ENCODE peak calls at places on chromosomes 16 and 17, in six cellular contexts. One of them, this sample, is unnamed.

GRCh38 chr16:27786221-27786848 is 236.4 kb downstream of the KATNIP start:
- DNase-seq in fibroblast of pulmonary artery: no peak
- DNase-seq in hepatic stellate cell: no peak
- DNase-seq in activated CD4-positive, alpha-beta T cell treated with anti-CD3 and anti-CD28 coated beads, Interleukin-2, amount 10 ng/mL, durations not matched to agents 7 days and 5 days: no peak
- DNase-seq in H9: no peak
- DNase-seq in M059J: no peak
- DNase-seq in this sample: no peak

GRCh38 chr17:78883533-78884131 is 19.4 kb downstream of the CEP295NL start:
- DNase-seq in hepatic stellate cell: peak; percentile 98
- DNase-seq in activated CD4-positive, alpha-beta T cell treated with anti-CD3 and anti-CD28 coated beads, Interleukin-2, amount 10 ng/mL, durations not matched to agents 7 days and 5 days: no peak
- DNase-seq in M059J: peak; percentile 96
- DNase-seq in fibroblast of pulmonary artery: peak; percentile 98
- DNase-seq in H9: peak; percentile 85
- DNase-seq in this sample: peak; percentile 98

GRCh38 chr17:61483778-61484116 is 31.5 kb downstream of the TBX4 start:
- DNase-seq in hepatic stellate cell: no peak
- DNase-seq in H9: no peak
- DNase-seq in M059J: no peak
- DNase-seq in fibroblast of pulmonary artery: no peak
- DNase-seq in activated CD4-positive, alpha-beta T cell treated with anti-CD3 and anti-CD28 coated beads, Interleukin-2, amount 10 ng/mL, durations not matched to agents 7 days and 5 days: no peak
- DNase-seq in this sample: no peak

GRCh38 chr17:75390982-75391381 is 14.5 kb downstream of the GRB2 start:
- DNase-seq in M059J: no peak
- DNase-seq in fibroblast of pulmonary artery: peak; percentile 18
- DNase-seq in activated CD4-positive, alpha-beta T cell treated with anti-CD3 and anti-CD28 coated beads, Interleukin-2, amount 10 ng/mL, durations not matched to agents 7 days and 5 days: no peak
- DNase-seq in hepatic stellate cell: no peak
- DNase-seq in H9: no peak
- DNase-seq in this sample: no peak

GRCh38 chr17:43935926-43936261 is 6.4 kb downstream of the PPY start:
- DNase-seq in hepatic stellate cell: no peak
- DNase-seq in H9: no peak
- DNase-seq in activated CD4-positive, alpha-beta T cell treated with anti-CD3 and anti-CD28 coated beads, Interleukin-2, amount 10 ng/mL, durations not matched to agents 7 days and 5 days: no peak
- DNase-seq in fibroblast of pulmonary artery: no peak
- DNase-seq in M059J: no peak
- DNase-seq in this sample: no peak

GRCh38 chr17:79984045-79984840 is 51.4 kb downstream of the TBC1D16 start:
- DNase-seq in fibroblast of pulmonary artery: no peak
- DNase-seq in M059J: no peak
- DNase-seq in hepatic stellate cell: no peak
- DNase-seq in activated CD4-positive, alpha-beta T cell treated with anti-CD3 and anti-CD28 coated beads, Interleukin-2, amount 10 ng/mL, durations not matched to agents 7 days and 5 days: no peak
- DNase-seq in H9: no peak
- DNase-seq in this sample: no peak

GRCh38 chr17:18377437-18378204 is at the start of gene EVPLL:
- DNase-seq in hepatic stellate cell: no peak
- DNase-seq in M059J: peak; percentile 62
- DNase-seq in activated CD4-positive, alpha-beta T cell treated with anti-CD3 and anti-CD28 coated beads, Interleukin-2, amount 10 ng/mL, durations not matched to agents 7 days and 5 days: no peak
- DNase-seq in H9: peak; percentile 36
- DNase-seq in fibroblast of pulmonary artery: no peak
- DNase-seq in this sample: no peak

GRCh38 chr17:77106874-77107358 is 33.9 kb upstream of the SEC14L1 start:
- DNase-seq in fibroblast of pulmonary artery: no peak
- DNase-seq in M059J: no peak
- DNase-seq in hepatic stellate cell: no peak
- DNase-seq in H9: peak; percentile 56
- DNase-seq in activated CD4-positive, alpha-beta T cell treated with anti-CD3 and anti-CD28 coated beads, Interleukin-2, amount 10 ng/mL, durations not matched to agents 7 days and 5 days: no peak
- DNase-seq in this sample: no peak

GRCh38 chr16:27639588-27640276 is 89.8 kb downstream of the KATNIP start:
- DNase-seq in hepatic stellate cell: peak; percentile 72
- DNase-seq in activated CD4-positive, alpha-beta T cell treated with anti-CD3 and anti-CD28 coated beads, Interleukin-2, amount 10 ng/mL, durations not matched to agents 7 days and 5 days: peak; percentile 38
- DNase-seq in M059J: peak; percentile 40
- DNase-seq in fibroblast of pulmonary artery: peak; percentile 73
- DNase-seq in H9: peak; percentile 53
- DNase-seq in this sample: peak; percentile 57

GRCh38 chr17:4407851-4408250 is 25.9 kb upstream of the SPNS3 start:
- DNase-seq in fibroblast of pulmonary artery: peak; percentile 18
- DNase-seq in H9: no peak
- DNase-seq in hepatic stellate cell: no peak
- DNase-seq in activated CD4-positive, alpha-beta T cell treated with anti-CD3 and anti-CD28 coated beads, Interleukin-2, amount 10 ng/mL, durations not matched to agents 7 days and 5 days: no peak
- DNase-seq in M059J: peak; percentile 68
- DNase-seq in this sample: peak; percentile 12

GRCh38 chr17:7021993-7022778 is 664 bp upstream of the BCL6B start:
- DNase-seq in H9: peak; percentile 92
- DNase-seq in activated CD4-positive, alpha-beta T cell treated with anti-CD3 and anti-CD28 coated beads, Interleukin-2, amount 10 ng/mL, durations not matched to agents 7 days and 5 days: peak; percentile 75
- DNase-seq in hepatic stellate cell: peak; percentile 92
- DNase-seq in M059J: peak; percentile 60
- DNase-seq in fibroblast of pulmonary artery: peak; percentile 70
- DNase-seq in this sample: peak; percentile 68

GRCh38 chr17:83194761-83195329 is 115.4 kb downstream of the METRNL start:
- DNase-seq in fibroblast of pulmonary artery: no peak
- DNase-seq in M059J: peak; percentile 89
- DNase-seq in hepatic stellate cell: no peak
- DNase-seq in activated CD4-positive, alpha-beta T cell treated with anti-CD3 and anti-CD28 coated beads, Interleukin-2, amount 10 ng/mL, durations not matched to agents 7 days and 5 days: peak; percentile 5
- DNase-seq in H9: no peak
- DNase-seq in this sample: no peak

GRCh38 chr17:39668141-39668924 is at the start of gene PNMT:
- DNase-seq in activated CD4-positive, alpha-beta T cell treated with anti-CD3 and anti-CD28 coated beads, Interleukin-2, amount 10 ng/mL, durations not matched to agents 7 days and 5 days: peak; percentile 72
- DNase-seq in fibroblast of pulmonary artery: peak; percentile 61
- DNase-seq in H9: peak; percentile 81
- DNase-seq in hepatic stellate cell: peak; percentile 68
- DNase-seq in M059J: peak; percentile 44
- DNase-seq in this sample: peak; percentile 62

GRCh38 chr16:55622930-55623561 is 32.7 kb upstream of the SLC6A2 start:
- DNase-seq in activated CD4-positive, alpha-beta T cell treated with anti-CD3 and anti-CD28 coated beads, Interleukin-2, amount 10 ng/mL, durations not matched to agents 7 days and 5 days: no peak
- DNase-seq in fibroblast of pulmonary artery: no peak
- DNase-seq in M059J: peak; percentile 83
- DNase-seq in hepatic stellate cell: no peak
- DNase-seq in H9: peak; percentile 84
- DNase-seq in this sample: peak; percentile 14

GRCh38 chr17:38879878-38880727 is 10.2 kb downstream of the LASP1 start:
- DNase-seq in activated CD4-positive, alpha-beta T cell treated with anti-CD3 and anti-CD28 coated beads, Interleukin-2, amount 10 ng/mL, durations not matched to agents 7 days and 5 days: peak; percentile 43
- DNase-seq in hepatic stellate cell: peak; percentile 93
- DNase-seq in fibroblast of pulmonary artery: peak; percentile 82
- DNase-seq in M059J: peak; percentile 92
- DNase-seq in H9: peak; percentile 96
- DNase-seq in this sample: peak; percentile 66

GRCh38 chr17:58487589-58488427 is at the start of gene HSF5:
- DNase-seq in M059J: no peak
- DNase-seq in hepatic stellate cell: no peak
- DNase-seq in H9: peak; percentile 88
- DNase-seq in fibroblast of pulmonary artery: peak; percentile 6
- DNase-seq in activated CD4-positive, alpha-beta T cell treated with anti-CD3 and anti-CD28 coated beads, Interleukin-2, amount 10 ng/mL, durations not matched to agents 7 days and 5 days: peak; percentile 77
- DNase-seq in this sample: no peak

GRCh38 chr17:81374890-81375289 is 20.4 kb upstream of the BAHCC1 start:
- DNase-seq in fibroblast of pulmonary artery: no peak
- DNase-seq in activated CD4-positive, alpha-beta T cell treated with anti-CD3 and anti-CD28 coated beads, Interleukin-2, amount 10 ng/mL, durations not matched to agents 7 days and 5 days: no peak
- DNase-seq in H9: no peak
- DNase-seq in hepatic stellate cell: no peak
- DNase-seq in M059J: no peak
- DNase-seq in this sample: no peak

This sample was measured in mesenchymal stem cell.